ENCODE peak calls at places on chromosomes 12 and 14, in four cellular contexts. One of them, this sample, is unnamed.

GRCh38 chr14:58637391-58638230 is at the start of gene DACT1:
- DNase-seq in right lobe of liver: peak
- DNase-seq in body of pancreas: peak
- DNase-seq in K562: peak
- DNase-seq in this sample: peak

GRCh38 chr14:20730921-20731320 is 14.8 kb upstream of the EDDM3A start:
- DNase-seq in K562: no peak
- DNase-seq in right lobe of liver: no peak
- DNase-seq in body of pancreas: no peak
- DNase-seq in this sample: no peak

GRCh38 chr12:113802966-113803828 is 162.9 kb downstream of the RBM19 start:
- DNase-seq in body of pancreas: no peak
- DNase-seq in K562: no peak
- DNase-seq in right lobe of liver: no peak
- DNase-seq in this sample: no peak

GRCh38 chr14:61203059-61203753 is 77.9 kb downstream of the TMEM30B start:
- DNase-seq in K562: no peak
- DNase-seq in body of pancreas: no peak
- DNase-seq in right lobe of liver: no peak
- DNase-seq in this sample: no peak

GRCh38 chr14:72617391-72618011 is 276.4 kb downstream of the DPF3 start:
- DNase-seq in body of pancreas: no peak
- DNase-seq in K562: no peak
- DNase-seq in right lobe of liver: no peak
- DNase-seq in this sample: peak

GRCh38 chr12:49974231-49974675 is 1.5 kb downstream of the AQP6 start:
- DNase-seq in K562: peak
- DNase-seq in body of pancreas: peak
- DNase-seq in right lobe of liver: peak
- DNase-seq in this sample: peak

GRCh38 chr12:81300454-81300853 is 222.6 kb downstream of the ACSS3 start:
- DNase-seq in right lobe of liver: no peak
- DNase-seq in K562: no peak
- DNase-seq in body of pancreas: no peak
- DNase-seq in this sample: no peak

GRCh38 chr12:20024194-20024593 is 344.1 kb upstream of the PDE3A start:
- DNase-seq in right lobe of liver: no peak
- DNase-seq in body of pancreas: no peak
- DNase-seq in K562: no peak
- DNase-seq in this sample: peak

GRCh38 chr12:112573151-112573550 is 154.4 kb downstream of the PTPN11 start:
- DNase-seq in right lobe of liver: no peak
- DNase-seq in body of pancreas: no peak
- DNase-seq in K562: no peak
- DNase-seq in this sample: no peak

GRCh38 chr12:106804668-106805067 is 30.2 kb downstream of the RIC8B start:
- DNase-seq in right lobe of liver: no peak
- DNase-seq in K562: no peak
- DNase-seq in body of pancreas: no peak
- DNase-seq in this sample: no peak

GRCh38 chr12:57093412-57094193 is 4.7 kb downstream of the NAB2 start:
- DNase-seq in right lobe of liver: peak
- DNase-seq in body of pancreas: peak
- DNase-seq in K562: peak
- DNase-seq in this sample: peak

GRCh38 chr12:12759234-12759915 is 26.1 kb upstream of the APOLD1 start:
- DNase-seq in right lobe of liver: no peak
- DNase-seq in body of pancreas: no peak
- DNase-seq in K562: no peak
- DNase-seq in this sample: no peak

GRCh38 chr14:103361868-103362267 is 23.3 kb upstream of the MARK3 start:
- DNase-seq in body of pancreas: no peak
- DNase-seq in right lobe of liver: no peak
- DNase-seq in K562: no peak
- DNase-seq in this sample: no peak

GRCh38 chr12:53696285-53696654 is 20.4 kb upstream of the ATP5MC2 start:
- DNase-seq in K562: peak
- DNase-seq in body of pancreas: peak
- DNase-seq in right lobe of liver: no peak
- DNase-seq in this sample: peak

GRCh38 chr12:6929806-6930452 is 2.2 kb downstream of the ATN1 start:
- DNase-seq in body of pancreas: no peak
- DNase-seq in K562: peak
- DNase-seq in right lobe of liver: no peak
- DNase-seq in this sample: no peak

GRCh38 chr14:75941030-75941429 is 40.8 kb downstream of the TGFB3 start:
- DNase-seq in body of pancreas: no peak
- DNase-seq in K562: no peak
- DNase-seq in right lobe of liver: no peak
- DNase-seq in this sample: no peak

GRCh38 chr14:68266998-68267397 is 447.4 kb downstream of the RAD51B start:
- DNase-seq in right lobe of liver: no peak
- DNase-seq in body of pancreas: no peak
- DNase-seq in K562: no peak
- DNase-seq in this sample: no peak

GRCh38 chr14:103819503-103820307 is 27.7 kb downstream of the PPP1R13B start:
- DNase-seq in right lobe of liver: no peak
- DNase-seq in body of pancreas: peak
- DNase-seq in K562: no peak
- DNase-seq in this sample: peak

GRCh38 chr12:105378821-105379400 is 48.4 kb downstream of the C12orf75 start:
- DNase-seq in K562: no peak
- DNase-seq in body of pancreas: no peak
- DNase-seq in right lobe of liver: no peak
- DNase-seq in this sample: no peak

GRCh38 chr12:47742253-47742825 is 16.3 kb downstream of the RAPGEF3 start:
- DNase-seq in body of pancreas: peak
- DNase-seq in K562: peak
- DNase-seq in right lobe of liver: no peak
- DNase-seq in this sample: no peak

GRCh38 chr14:67532998-67533753 is at the start of gene PLEKHH1:
- DNase-seq in body of pancreas: peak
- DNase-seq in K562: peak
- DNase-seq in right lobe of liver: peak
- DNase-seq in this sample: peak

DNA sequence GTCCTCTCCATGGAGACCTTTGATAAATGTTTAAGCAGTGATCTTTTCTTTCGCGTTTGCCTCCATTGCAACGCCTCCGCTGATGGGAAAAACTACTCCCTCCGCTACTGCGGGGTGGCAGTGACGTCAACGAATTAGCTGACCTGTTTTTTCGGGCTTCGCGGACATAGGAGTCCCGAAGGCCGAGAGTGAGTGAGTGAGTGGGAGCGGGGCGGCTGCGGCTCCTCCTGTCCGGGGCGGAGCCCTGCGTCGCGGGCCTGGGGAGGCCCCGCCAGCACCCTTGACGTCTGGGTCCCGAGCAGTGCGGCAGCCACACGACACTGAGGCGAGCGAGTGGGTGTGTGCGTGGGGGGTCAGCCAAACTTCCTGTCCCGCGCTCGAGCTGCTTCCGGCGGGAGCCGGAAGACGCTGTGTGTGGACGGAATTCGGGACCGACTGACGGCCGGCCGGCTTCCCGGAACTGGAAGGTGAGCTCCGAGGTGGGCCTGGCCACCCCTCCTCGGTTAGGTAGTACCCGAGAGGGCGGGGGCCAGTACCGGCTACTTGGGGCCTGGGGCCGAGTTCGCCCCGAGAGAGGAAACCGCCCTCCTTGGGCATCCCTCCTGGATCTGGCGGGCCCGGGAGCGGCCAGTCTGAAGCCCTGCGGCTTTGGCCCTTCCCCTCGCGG is at the start of gene ZNF410:
- DNase-seq in K562: peak
- DNase-seq in right lobe of liver: peak
- DNase-seq in body of pancreas: peak
- DNase-seq in this sample: peak
- TF ChIP-seq POLR2A in K562: peak
- TF ChIP-seq POLR2A in right lobe of liver: peak
- TF ChIP-seq POLR2A in body of pancreas: peak
- TF ChIP-seq POLR2A in this sample: no peak

GRCh38 chr12:66910366-66910974 is 231.6 kb upstream of the GRIP1 start:
- DNase-seq in K562: no peak
- DNase-seq in right lobe of liver: no peak
- DNase-seq in body of pancreas: no peak
- DNase-seq in this sample: no peak

GRCh38 chr12:66920205-66920604 is 241.3 kb upstream of the GRIP1 start:
- DNase-seq in body of pancreas: no peak
- DNase-seq in right lobe of liver: no peak
- DNase-seq in K562: peak
- DNase-seq in this sample: no peak

GRCh38 chr12:66916189-66916588 is 237.3 kb upstream of the GRIP1 start:
- DNase-seq in right lobe of liver: no peak
- DNase-seq in body of pancreas: no peak
- DNase-seq in K562: no peak
- DNase-seq in this sample: no peak

GRCh38 chr12:66919466-66919865 is 240.6 kb upstream of the GRIP1 start:
- DNase-seq in body of pancreas: no peak
- DNase-seq in right lobe of liver: no peak
- DNase-seq in K562: no peak
- DNase-seq in this sample: no peak

GRCh38 chr12:66915312-66915904 is 236.5 kb upstream of the GRIP1 start:
- DNase-seq in body of pancreas: no peak
- DNase-seq in right lobe of liver: no peak
- DNase-seq in K562: no peak
- DNase-seq in this sample: no peak
- TF ChIP-seq CTCF in body of pancreas: no peak
- TF ChIP-seq CTCF in right lobe of liver: no peak
- TF ChIP-seq CTCF in K562: no peak
- TF ChIP-seq CTCF in this sample: no peak

GRCh38 chr12:65188179-65188709 is 18.9 kb downstream of the LEMD3 start:
- DNase-seq in K562: no peak
- DNase-seq in body of pancreas: no peak
- DNase-seq in right lobe of liver: no peak
- DNase-seq in this sample: no peak
- H3K4me3 ChIP-seq in K562: no peak
- H3K4me3 ChIP-seq in body of pancreas: no peak
- H3K4me3 ChIP-seq in right lobe of liver: no peak
- H3K4me3 ChIP-seq in this sample: no peak

DNA sequence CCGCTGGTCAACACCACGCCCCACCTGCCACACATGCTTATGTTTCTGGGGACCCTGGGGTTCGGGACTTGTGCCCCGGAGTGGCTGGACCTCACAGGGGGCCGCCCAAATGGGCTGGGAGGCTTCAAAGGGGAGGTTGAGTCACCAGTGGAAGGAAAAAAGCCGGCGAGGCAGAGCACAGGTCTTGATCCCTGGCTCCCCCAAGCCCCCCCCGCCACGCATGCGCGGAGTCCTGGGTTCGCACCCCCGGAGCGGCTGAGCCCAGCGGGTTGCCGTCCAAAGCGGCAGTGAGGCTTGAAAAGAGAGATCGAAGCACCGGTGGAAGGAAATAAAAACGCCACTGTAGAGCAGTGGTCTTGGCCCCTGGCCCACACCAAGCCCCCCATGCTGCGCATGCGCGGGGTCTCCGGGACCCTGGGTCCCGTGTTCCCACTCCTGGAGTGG is 313.5 kb downstream of the ALG10 start:
- DNase-seq in body of pancreas: no peak
- DNase-seq in right lobe of liver: no peak
- DNase-seq in K562: peak
- DNase-seq in this sample: no peak
- TF ChIP-seq POLR2A in body of pancreas: no peak
- TF ChIP-seq POLR2A in right lobe of liver: no peak
- TF ChIP-seq POLR2A in K562: peak
- TF ChIP-seq POLR2A in this sample: no peak

GRCh38 chr12:3005736-3006135 is 46.5 kb downstream of the TEAD4 start:
- DNase-seq in K562: no peak
- DNase-seq in body of pancreas: no peak
- DNase-seq in right lobe of liver: no peak
- DNase-seq in this sample: no peak

GRCh38 chr12:3002636-3003035 is 43.4 kb downstream of the TEAD4 start:
- DNase-seq in K562: no peak
- DNase-seq in right lobe of liver: no peak
- DNase-seq in body of pancreas: no peak
- DNase-seq in this sample: no peak

GRCh38 chr12:3000548-3001275 is 41.5 kb downstream of the TEAD4 start:
- DNase-seq in right lobe of liver: no peak
- DNase-seq in K562: peak
- DNase-seq in body of pancreas: peak
- DNase-seq in this sample: no peak

GRCh38 chr12:3003593-3003992 is 44.4 kb downstream of the TEAD4 start:
- DNase-seq in body of pancreas: peak
- DNase-seq in right lobe of liver: no peak
- DNase-seq in K562: no peak
- DNase-seq in this sample: no peak

GRCh38 chr12:3004655-3005565 is 45.7 kb downstream of the TEAD4 start:
- DNase-seq in K562: no peak
- DNase-seq in body of pancreas: no peak
- DNase-seq in right lobe of liver: no peak
- DNase-seq in this sample: no peak
- TF ChIP-seq CTCF in K562: peak
- TF ChIP-seq CTCF in body of pancreas: no peak
- TF ChIP-seq CTCF in right lobe of liver: peak
- TF ChIP-seq CTCF in this sample: no peak

DNA sequence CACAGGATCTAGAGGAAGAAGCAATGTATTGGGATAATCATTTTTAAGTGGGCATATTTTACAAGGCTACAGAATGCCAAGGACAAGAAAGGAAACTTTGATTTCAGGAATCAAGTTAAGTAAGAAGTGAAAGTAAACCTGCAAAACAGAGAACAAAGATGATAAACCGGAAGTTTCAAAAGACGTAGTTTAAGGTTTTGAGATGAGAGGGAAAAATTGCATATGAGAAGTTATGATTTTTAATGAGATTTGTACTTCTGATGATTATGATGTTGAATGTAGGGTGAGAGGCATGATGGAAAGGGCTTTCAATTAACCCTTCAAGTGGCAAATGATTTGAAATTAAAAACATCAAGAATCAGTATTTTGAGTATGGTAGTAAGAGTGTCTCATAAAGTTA is 134.9 kb downstream of the CAPZA3 start:
- DNase-seq in body of pancreas: no peak
- DNase-seq in K562: no peak
- DNase-seq in right lobe of liver: no peak
- DNase-seq in this sample: no peak
- H3K4me3 ChIP-seq in body of pancreas: no peak
- H3K4me3 ChIP-seq in K562: no peak
- H3K4me3 ChIP-seq in right lobe of liver: no peak
- H3K4me3 ChIP-seq in this sample: no peak

GRCh38 chr12:124175731-124176130 is 119.2 kb upstream of the RFLNA start:
- DNase-seq in right lobe of liver: no peak
- DNase-seq in K562: no peak
- DNase-seq in body of pancreas: no peak
- DNase-seq in this sample: no peak
- TF ChIP-seq POLR2A in right lobe of liver: no peak
- TF ChIP-seq POLR2A in K562: no peak
- TF ChIP-seq POLR2A in body of pancreas: no peak
- TF ChIP-seq POLR2A in this sample: no peak

GRCh38 chr12:116370004-116370404 is 92.5 kb upstream of the MED13L start:
- DNase-seq in K562: no peak
- DNase-seq in body of pancreas: no peak
- DNase-seq in right lobe of liver: no peak
- DNase-seq in this sample: no peak
- TF ChIP-seq CTCF in K562: no peak
- TF ChIP-seq CTCF in body of pancreas: no peak
- TF ChIP-seq CTCF in right lobe of liver: no peak
- TF ChIP-seq CTCF in this sample: no peak

GRCh38 chr14:22814945-22815713 is at the start of gene SLC7A7:
- DNase-seq in body of pancreas: no peak
- DNase-seq in K562: no peak
- DNase-seq in right lobe of liver: no peak
- DNase-seq in this sample: no peak
- H3K4me3 ChIP-seq in body of pancreas: no peak
- H3K4me3 ChIP-seq in K562: no peak
- H3K4me3 ChIP-seq in right lobe of liver: no peak
- H3K4me3 ChIP-seq in this sample: no peak